ENCODE peak calls at places on chromosomes 2 and 18, in six cellular contexts. S is GM13976, I is GM23338, U is heart left ventricle, F is RWPE1, B is fibroblast of pulmonary artery. O is an unnamed sample.
A peak's percentile ranks its signal among the peaks of the same experiment; 100 is the strongest.

GRCh38 chr2:86249176-86249842 is 50.1 kb downstream of the MRPL35 start:
- DNase-seq in S (peak; percentile 58), I (peak; percentile 38), U (no peak), F (peak; percentile 66), B (peak; percentile 49), O (peak; percentile 49)

GRCh38 chr18:62663731-62664336 is 51.5 kb upstream of the PHLPP1 start:
- DNase-seq in S (peak; percentile 71), I (no peak), U (no peak), F (peak; percentile 26), B (peak; percentile 26), O (peak; percentile 66)

GRCh38 chr2:30334738-30335426 is 103.5 kb downstream of the LBH start:
- DNase-seq in S (no peak), I (peak; percentile 19), U (no peak), F (no peak), B (no peak), O (no peak)

GRCh38 chr2:53490659-53491058 is 276.9 kb upstream of the CHAC2 start:
- DNase-seq in S (no peak), I (no peak), U (peak; percentile 38), F (no peak), B (peak; percentile 59), O (no peak)

GRCh38 chr2:170369894-170370293 is 191.9 kb downstream of the MYO3B start:
- DNase-seq in S (no peak), I (peak; percentile 49), U (no peak), F (peak; percentile 25), B (peak; percentile 41), O (no peak)

GRCh38 chr18:31503011-31503410 is 5.0 kb downstream of the DSG2 start:
- DNase-seq in S (no peak), I (no peak), U (no peak), F (no peak), B (no peak), O (no peak)

GRCh38 chr18:26425148-26425531 is 123.2 kb downstream of the KCTD1 start:
- DNase-seq in S (no peak), I (no peak), U (no peak), F (no peak), B (no peak), O (no peak)

GRCh38 chr2:74267068-74267467 is 68.7 kb downstream of the MTHFD2 start:
- DNase-seq in S (peak; percentile 62), I (peak; percentile 60), U (no peak), F (peak; percentile 59), B (no peak), O (peak; percentile 59)

GRCh38 chr2:200357845-200358244 is 51.4 kb downstream of the SPATS2L start:
- DNase-seq in S (no peak), I (no peak), U (no peak), F (no peak), B (peak; percentile 33), O (no peak)

GRCh38 chr2:224908820-224909219 is 133.4 kb downstream of the DOCK10 start:
- DNase-seq in S (no peak), I (peak; percentile 4), U (no peak), F (no peak), B (no peak), O (no peak)

GRCh38 chr2:233699424-233700027 is 6.8 kb downstream of the UGT1A6 start:
- DNase-seq in S (no peak), I (no peak), U (no peak), F (no peak), B (peak; percentile 79), O (no peak)

GRCh38 chr18:30361864-30362540 is 680.5 kb downstream of the DSC3 start:
- DNase-seq in S (no peak), I (peak; percentile 9), U (no peak), F (no peak), B (no peak), O (no peak)
- TF ChIP-seq CTCF in S (no peak), I (peak; percentile 18), U (no peak), F (no peak), B (no peak), O (no peak)

DNA sequence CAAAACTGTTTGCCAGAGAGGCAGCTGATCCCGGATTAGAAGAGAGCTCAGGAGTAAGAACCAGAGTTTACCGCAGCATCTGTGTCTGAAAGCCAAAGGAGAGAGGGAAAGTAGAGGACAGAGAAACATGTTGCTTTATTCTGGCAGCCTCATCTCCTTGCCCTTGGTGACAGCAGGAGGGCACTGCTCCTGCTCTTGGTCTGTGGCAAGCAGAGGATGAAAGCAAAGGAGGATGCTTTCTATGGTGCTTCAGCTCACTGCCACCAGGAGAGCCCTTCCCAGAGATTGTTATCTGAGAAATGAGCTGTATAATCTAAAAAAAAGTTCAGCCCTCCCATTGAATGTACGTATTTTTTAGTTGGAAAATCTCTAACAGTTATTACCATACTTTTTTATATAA is 7.7 kb downstream of the SLC1A4 start:
- DNase-seq in S (no peak), I (peak; percentile 32), U (no peak), F (no peak), B (no peak), O (no peak)
- TF ChIP-seq CTCF in S (no peak), I (peak; percentile 19), U (no peak), F (no peak), B (no peak), O (no peak)

GRCh38 chr2:179850188-179850587 is 11.2 kb downstream of the ZNF385B start:
- DNase-seq in S (no peak), I (no peak), U (no peak), F (peak; percentile 8), B (peak; percentile 39), O (no peak)
- TF ChIP-seq CTCF in S (no peak), I (no peak), U (no peak), F (no peak), B (peak; percentile 32), O (no peak)

GRCh38 chr2:75643980-75644379 is 2.6 kb upstream of the MRPL19 start:
- DNase-seq in S (no peak), I (no peak), U (no peak), F (no peak), B (no peak), O (no peak)

GRCh38 chr2:75641587-75641986 is 5.0 kb upstream of the MRPL19 start:
- DNase-seq in S (no peak), I (no peak), U (no peak), F (no peak), B (peak; percentile 50), O (no peak)

GRCh38 chr2:75637568-75637967 is 9.0 kb upstream of the MRPL19 start:
- DNase-seq in S (no peak), I (no peak), U (no peak), F (no peak), B (no peak), O (no peak)

GRCh38 chr2:75645643-75646042 is 940 bp upstream of the MRPL19 start:
- DNase-seq in S (no peak), I (no peak), U (no peak), F (no peak), B (no peak), O (no peak)

DNA sequence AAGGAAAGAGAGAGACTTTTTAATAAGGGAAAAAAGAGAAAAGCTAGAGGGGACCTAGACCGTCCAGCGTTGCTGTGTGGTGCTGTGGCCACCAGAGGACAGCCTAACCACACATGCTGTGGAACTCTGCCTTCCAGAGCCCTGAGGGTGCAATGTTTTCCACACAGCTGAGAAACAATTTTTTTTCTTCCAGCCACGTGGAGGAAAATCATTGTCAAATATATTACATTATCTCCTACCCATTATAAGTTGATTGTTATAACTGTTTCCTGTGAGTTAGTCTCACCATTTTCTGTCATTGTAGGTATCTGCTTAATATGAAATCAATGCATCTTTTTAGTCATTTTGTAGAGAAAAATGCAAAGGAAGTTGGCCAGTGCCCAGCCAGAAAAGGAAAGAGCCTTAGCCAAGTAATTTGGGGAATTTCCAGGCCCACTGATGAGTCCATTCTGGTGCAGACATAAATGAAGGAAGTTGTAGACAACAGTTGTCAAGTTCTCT is 5.9 kb upstream of the MRPL19 start:
- DNase-seq in S (peak; percentile 47), I (peak; percentile 71), U (peak; percentile 65), F (peak; percentile 55), B (peak; percentile 87), O (peak; percentile 48)
- TF ChIP-seq CTCF in S (peak; percentile 96), I (peak; percentile 98), U (peak; percentile 98), F (peak; percentile 99), B (no peak), O (peak; percentile 99)

DNA sequence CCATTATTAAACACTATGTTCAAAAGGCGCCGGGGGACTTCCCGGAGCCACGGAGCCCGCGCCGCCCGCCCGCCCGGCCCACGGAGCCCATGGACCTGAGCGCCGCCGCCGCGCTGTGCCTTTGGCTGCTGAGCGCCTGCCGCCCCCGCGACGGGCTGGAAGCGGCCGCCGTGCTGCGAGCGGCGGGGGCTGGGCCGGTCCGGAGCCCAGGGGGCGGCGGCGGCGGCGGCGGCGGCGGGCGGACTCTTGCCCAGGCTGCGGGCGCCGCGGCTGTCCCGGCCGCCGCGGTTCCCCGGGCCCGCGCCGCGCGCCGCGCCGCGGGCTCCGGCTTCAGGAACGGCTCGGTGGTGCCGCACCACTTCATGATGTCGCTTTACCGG is 197 bp downstream of the GDF7 start:
- DNase-seq in S (peak; percentile 68), I (no peak), U (no peak), F (no peak), B (no peak), O (peak; percentile 68)
- TF ChIP-seq CTCF in S (no peak), I (no peak), U (no peak), F (no peak), B (no peak), O (no peak)

DNA sequence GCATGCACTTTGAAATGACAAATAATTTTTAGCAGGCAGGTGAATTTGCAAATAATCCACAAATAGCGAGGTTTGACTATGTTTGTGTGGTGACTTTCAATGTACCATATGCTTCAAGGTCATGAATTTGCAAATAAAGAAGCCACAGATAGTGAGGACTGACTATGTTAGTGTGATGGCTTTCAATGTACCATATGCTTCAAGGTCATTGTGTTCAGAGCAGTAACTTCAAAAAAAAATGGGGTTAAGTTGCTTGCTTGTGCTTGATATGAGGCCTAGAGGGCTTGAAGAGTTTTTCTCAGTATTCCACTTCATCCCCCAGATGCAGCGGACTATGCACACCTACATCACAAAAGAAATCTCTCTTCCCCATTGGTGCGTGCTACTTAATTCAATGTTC is 602.9 kb upstream of the LRRTM4 start:
- DNase-seq in S (no peak), I (no peak), U (no peak), F (no peak), B (no peak), O (no peak)
- TF ChIP-seq CTCF in S (no peak), I (no peak), U (no peak), F (no peak), B (no peak), O (no peak)

GRCh38 chr18:23689031-23689615 is at the start of gene LAMA3:
- DNase-seq in S (no peak), I (peak; percentile 59), U (peak; percentile 67), F (peak; percentile 56), B (no peak), O (peak; percentile 38)
- TF ChIP-seq CTCF in S (no peak), I (no peak), U (peak; percentile 36), F (peak; percentile 53), B (peak; percentile 15), O (peak; percentile 20)

GRCh38 chr2:43482974-43483373 is 112.9 kb downstream of the THADA start:
- DNase-seq in S (no peak), I (no peak), U (no peak), F (no peak), B (peak; percentile 75), O (no peak)

GRCh38 chr2:43480874-43481273 is 115.0 kb downstream of the THADA start:
- DNase-seq in S (no peak), I (no peak), U (no peak), F (no peak), B (no peak), O (no peak)

GRCh38 chr2:43486604-43487003 is 109.2 kb downstream of the THADA start:
- DNase-seq in S (no peak), I (no peak), U (no peak), F (no peak), B (no peak), O (no peak)

GRCh38 chr2:43481927-43482542 is 113.8 kb downstream of the THADA start:
- DNase-seq in S (no peak), I (no peak), U (no peak), F (no peak), B (no peak), O (no peak)

GRCh38 chr2:43484323-43484930 is 111.4 kb downstream of the THADA start:
- DNase-seq in S (no peak), I (peak; percentile 90), U (no peak), F (peak; percentile 27), B (peak; percentile 95), O (no peak)
- TF ChIP-seq CTCF in S (peak; percentile 44), I (peak; percentile 85), U (peak; percentile 64), F (peak; percentile 70), B (peak; percentile 51), O (peak; percentile 52)

O was measured in GM13977.